ENCODE peak calls at places on chromosome 15, in ten cellular contexts. P, H, L, D, J, N, O, X, G and I are unnamed samples.

GRCh38 chr15:22979069-22979698 is 984 bp downstream of the CYFIP1 start:
- DNase-seq in P (peak; percentile 67), H (peak; percentile 92), L (peak; percentile 67), D (peak; percentile 66), J (peak; percentile 77), N (peak; percentile 24), O (peak; percentile 63), X (peak; percentile 72), G (peak; percentile 60), I (peak; percentile 29)

GRCh38 chr15:67013696-67014095 is 51.7 kb upstream of the SMAD3 start:
- DNase-seq in P (no peak), H (peak; percentile 56), L (peak; percentile 87), D (no peak), J (no peak), N (no peak), O (no peak), X (no peak), G (peak; percentile 43), I (no peak)

GRCh38 chr15:28125673-28126651 is 26.8 kb upstream of the OCA2 start:
- DNase-seq in P (peak; percentile 53), H (no peak), L (peak; percentile 81), D (no peak), J (peak; percentile 42), N (no peak), O (peak; percentile 78), X (no peak), G (no peak), I (no peak)

GRCh38 chr15:95365615-95366107 is 964.8 kb upstream of the NR2F2 start:
- DNase-seq in P (no peak), H (no peak), L (no peak), D (no peak), J (no peak), N (no peak), O (no peak), X (no peak), G (no peak), I (no peak)

GRCh38 chr15:98322551-98322950 is 325.8 kb upstream of the IGF1R start:
- DNase-seq in P (no peak), H (no peak), L (no peak), D (no peak), J (no peak), N (no peak), O (no peak), X (no peak), G (no peak), I (no peak)

GRCh38 chr15:80160570-80161156 is 7.9 kb downstream of the FAH start:
- DNase-seq in P (no peak), H (no peak), L (no peak), D (no peak), J (peak; percentile 79), N (no peak), O (peak; percentile 35), X (no peak), G (peak; percentile 53), I (no peak)

GRCh38 chr15:38195191-38195901 is 57.3 kb upstream of the SPRED1 start:
- DNase-seq in P (no peak), H (no peak), L (no peak), D (no peak), J (no peak), N (no peak), O (no peak), X (no peak), G (no peak), I (no peak)

GRCh38 chr15:58903232-58903631 is 30.2 kb downstream of the SLTM start:
- DNase-seq in P (no peak), H (no peak), L (no peak), D (no peak), J (no peak), N (no peak), O (no peak), X (no peak), G (no peak), I (no peak)

GRCh38 chr15:84791763-84792162 is 25.4 kb upstream of the ALPK3 start:
- DNase-seq in P (no peak), H (no peak), L (no peak), D (no peak), J (no peak), N (no peak), O (no peak), X (no peak), G (no peak), I (no peak)

GRCh38 chr15:78726870-78727551 is 84.3 kb downstream of the ADAMTS7 start:
- DNase-seq in P (peak; percentile 44), H (no peak), L (peak; percentile 92), D (peak; percentile 28), J (no peak), N (no peak), O (peak; percentile 59), X (no peak), G (no peak), I (peak; percentile 55)

GRCh38 chr15:74432968-74433591 is 678 bp downstream of the SEMA7A start:
- DNase-seq in P (no peak), H (no peak), L (no peak), D (no peak), J (no peak), N (no peak), O (no peak), X (no peak), G (no peak), I (no peak)

GRCh38 chr15:58065011-58065444 is 483 bp downstream of the ALDH1A2 start:
- DNase-seq in P (no peak), H (peak; percentile 82), L (peak; percentile 59), D (peak; percentile 13), J (no peak), N (no peak), O (no peak), X (no peak), G (peak; percentile 16), I (no peak)

GRCh38 chr15:51992953-51993352 is 21.4 kb upstream of the LEO1 start:
- DNase-seq in P (no peak), H (no peak), L (no peak), D (no peak), J (no peak), N (no peak), O (no peak), X (no peak), G (no peak), I (no peak)

GRCh38 chr15:73753250-73754130 is at the start of gene INSYN1:
- DNase-seq in P (peak; percentile 19), H (peak; percentile 90), L (peak; percentile 72), D (peak; percentile 31), J (no peak), N (no peak), O (peak; percentile 75), X (no peak), G (peak; percentile 54), I (peak; percentile 54)

GRCh38 chr15:96054029-96054428 is 276.5 kb upstream of the NR2F2 start:
- DNase-seq in P (no peak), H (no peak), L (peak; percentile 24), D (no peak), J (no peak), N (no peak), O (no peak), X (no peak), G (no peak), I (no peak)

GRCh38 chr15:52098328-52098727 is 14.2 kb downstream of the BCL2L10 start:
- DNase-seq in P (no peak), H (no peak), L (no peak), D (no peak), J (no peak), N (no peak), O (no peak), X (no peak), G (no peak), I (no peak)

DNA sequence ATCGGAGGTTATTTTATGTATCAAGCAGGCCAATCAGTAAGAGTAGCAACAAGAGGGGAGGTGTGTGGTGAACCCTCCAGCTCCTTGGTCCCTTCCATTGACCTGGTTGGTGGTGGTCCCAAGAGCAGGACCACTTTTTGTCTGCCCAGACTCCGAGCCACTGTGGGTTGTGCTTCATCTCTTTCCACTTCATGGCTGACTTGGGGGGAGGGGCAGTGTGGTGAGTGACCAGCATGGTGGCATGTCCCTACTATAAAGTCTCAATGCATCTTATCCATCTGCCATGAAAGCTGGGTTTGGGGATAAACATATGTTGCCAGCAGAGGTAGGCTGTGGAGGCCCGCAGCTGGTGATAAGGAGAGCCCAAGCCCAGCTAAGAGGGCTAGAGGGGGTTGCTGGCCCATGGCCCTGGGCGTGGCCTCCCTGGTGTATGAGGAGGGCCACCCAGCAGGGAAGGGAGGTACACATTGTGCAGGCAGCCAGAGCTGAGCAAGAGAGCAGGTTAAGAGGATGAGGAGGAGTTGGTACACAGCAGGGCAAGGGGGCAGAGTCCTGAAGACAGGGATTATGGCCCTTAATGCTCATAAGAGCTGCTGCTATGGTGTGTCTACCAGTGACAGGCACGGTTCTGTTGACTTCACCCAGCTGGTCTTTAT is 7.0 kb downstream of the AEN start:
- DNase-seq in P (no peak), H (no peak), L (no peak), D (no peak), J (peak; percentile 55), N (no peak), O (no peak), X (no peak), G (no peak), I (no peak)
- H3K27ac ChIP-seq in P (no peak overlapping the region), H (peak overlapping the region; percentile 15), L (no peak overlapping the region), D (no peak overlapping the region), J (no peak overlapping the region), N (peak overlapping the region; percentile 76), O (no peak overlapping the region), X (no peak overlapping the region), G (no peak overlapping the region), I (no peak overlapping the region)

DNA sequence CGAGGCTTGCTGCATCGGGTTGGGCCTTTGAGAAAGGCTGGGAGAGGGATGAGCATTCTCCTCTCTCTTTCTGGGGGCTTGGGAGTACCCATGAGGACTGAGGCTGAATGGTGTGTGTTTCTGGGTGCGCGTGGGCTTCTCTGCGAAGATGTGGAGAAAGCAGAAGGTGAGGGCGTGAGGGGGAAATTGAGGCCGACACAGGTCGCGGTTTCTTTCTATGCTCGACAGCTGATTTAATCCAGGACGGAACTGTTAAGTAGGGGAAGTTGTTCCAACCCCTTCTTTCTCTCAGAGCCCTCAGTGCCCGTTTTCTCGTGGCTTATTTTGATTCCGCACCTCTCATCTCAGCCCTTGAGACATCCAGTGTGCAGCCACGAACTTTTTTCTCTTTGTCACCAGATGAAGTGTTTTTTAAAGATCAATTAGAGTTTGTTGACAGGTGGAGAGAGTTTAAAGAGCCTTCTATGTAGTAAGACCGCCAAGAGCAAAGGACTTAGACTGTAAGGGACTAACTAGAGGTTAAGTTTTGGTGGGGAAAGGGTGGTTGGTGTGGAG is 711 bp downstream of the STARD9 start:
- DNase-seq in P (no peak), H (no peak), L (no peak), D (no peak), J (no peak), N (no peak), O (peak; percentile 71), X (no peak), G (no peak), I (no peak)
- H3K4me3 ChIP-seq in P (peak overlapping the region; percentile 65), H (peak overlapping the region; percentile 93), L (peak overlapping the region; percentile 78), D (peak overlapping the region; percentile 40), J (peak overlapping the region; percentile 96), N (peak overlapping the region; percentile 87), O (peak overlapping the region; percentile 50), X (peak overlapping the region; percentile 93), G (peak overlapping the region; percentile 90), I (peak overlapping the region; percentile 93)

GRCh38 chr15:70147178-70147760 is 49.6 kb upstream of the TLE3 start:
- DNase-seq in P (no peak), H (no peak), L (no peak), D (no peak), J (peak; percentile 70), N (no peak), O (no peak), X (no peak), G (no peak), I (no peak)
- TF ChIP-seq CTCF in P (no peak), H (no peak), L (no peak), D (no peak), J (no peak), N (no peak), O (no peak), X (no peak), G (no peak), I (no peak)

GRCh38 chr15:50765202-50765967 is at the start of gene SPPL2A:
- DNase-seq in P (peak; percentile 95), H (peak; percentile 96), L (peak; percentile 88), D (peak; percentile 77), J (peak; percentile 87), N (peak; percentile 71), O (peak; percentile 85), X (peak; percentile 85), G (peak; percentile 90), I (peak; percentile 85)
- H3K27ac ChIP-seq in P (peak within 1 kb of the TSS; percentile 92), H (peak within 1 kb of the TSS; percentile 90), L (peak within 1 kb of the TSS; percentile 89), D (peak within 1 kb of the TSS; percentile 98), J (peak within 1 kb of the TSS; percentile 96), N (peak within 1 kb of the TSS; percentile 63), O (peak within 1 kb of the TSS; percentile 88), X (peak within 1 kb of the TSS; percentile 81), G (peak within 1 kb of the TSS; percentile 99), I (peak within 1 kb of the TSS; percentile 87)